ENCODE peak calls at places on chromosomes 5 and 9, in ten cellular contexts. One of them, this sample, is unnamed.

GRCh38 chr9:101639785-101640437 is 45.1 kb upstream of the PPP3R2 start:
- DNase-seq in cardiac muscle cell: no peak
- DNase-seq in right lobe of liver: no peak
- DNase-seq in mucosa of descending colon: no peak
- DNase-seq in esophagus squamous epithelium: no peak
- DNase-seq in neural progenitor cell: no peak
- DNase-seq in GM12878: no peak
- DNase-seq in tibial artery: no peak
- DNase-seq in lower lobe of right lung: no peak
- DNase-seq in kidney epithelial cell: no peak
- DNase-seq in this sample: no peak

GRCh38 chr9:6413365-6414263 is 615 bp downstream of the UHRF2 start:
- DNase-seq in cardiac muscle cell: no peak
- DNase-seq in right lobe of liver: peak; percentile 72
- DNase-seq in mucosa of descending colon: peak; percentile 68
- DNase-seq in esophagus squamous epithelium: no peak
- DNase-seq in neural progenitor cell: peak; percentile 57
- DNase-seq in GM12878: no peak
- DNase-seq in tibial artery: peak; percentile 33
- DNase-seq in lower lobe of right lung: peak; percentile 63
- DNase-seq in kidney epithelial cell: no peak
- DNase-seq in this sample: no peak

GRCh38 chr5:138824924-138825863 is 49.9 kb downstream of the LRRTM2 start:
- DNase-seq in cardiac muscle cell: peak; percentile 32
- DNase-seq in right lobe of liver: no peak
- DNase-seq in mucosa of descending colon: no peak
- DNase-seq in esophagus squamous epithelium: no peak
- DNase-seq in neural progenitor cell: peak; percentile 25
- DNase-seq in GM12878: no peak
- DNase-seq in tibial artery: no peak
- DNase-seq in lower lobe of right lung: no peak
- DNase-seq in kidney epithelial cell: no peak
- DNase-seq in this sample: no peak

GRCh38 chr5:169417676-169418075 is 116.7 kb upstream of the SLIT3 start:
- DNase-seq in cardiac muscle cell: no peak
- DNase-seq in right lobe of liver: no peak
- DNase-seq in mucosa of descending colon: no peak
- DNase-seq in esophagus squamous epithelium: no peak
- DNase-seq in neural progenitor cell: no peak
- DNase-seq in GM12878: no peak
- DNase-seq in tibial artery: no peak
- DNase-seq in lower lobe of right lung: no peak
- DNase-seq in kidney epithelial cell: no peak
- DNase-seq in this sample: no peak

GRCh38 chr9:76396597-76396996 is 2.4 kb upstream of the RFK start:
- DNase-seq in cardiac muscle cell: no peak
- DNase-seq in right lobe of liver: no peak
- DNase-seq in mucosa of descending colon: no peak
- DNase-seq in esophagus squamous epithelium: no peak
- DNase-seq in neural progenitor cell: no peak
- DNase-seq in GM12878: no peak
- DNase-seq in tibial artery: no peak
- DNase-seq in lower lobe of right lung: no peak
- DNase-seq in kidney epithelial cell: no peak
- DNase-seq in this sample: no peak

GRCh38 chr5:148645527-148645926 is 8.8 kb downstream of the HTR4 start:
- DNase-seq in cardiac muscle cell: no peak
- DNase-seq in right lobe of liver: no peak
- DNase-seq in mucosa of descending colon: no peak
- DNase-seq in esophagus squamous epithelium: no peak
- DNase-seq in neural progenitor cell: no peak
- DNase-seq in GM12878: no peak
- DNase-seq in tibial artery: no peak
- DNase-seq in lower lobe of right lung: no peak
- DNase-seq in kidney epithelial cell: no peak
- DNase-seq in this sample: no peak

GRCh38 chr9:134455951-134456739 is 129.9 kb downstream of the RXRA start:
- DNase-seq in cardiac muscle cell: peak; percentile 99
- DNase-seq in right lobe of liver: peak; percentile 82
- DNase-seq in mucosa of descending colon: peak; percentile 82
- DNase-seq in esophagus squamous epithelium: peak; percentile 40
- DNase-seq in neural progenitor cell: no peak
- DNase-seq in GM12878: no peak
- DNase-seq in tibial artery: peak; percentile 88
- DNase-seq in lower lobe of right lung: peak; percentile 87
- DNase-seq in kidney epithelial cell: peak; percentile 76
- DNase-seq in this sample: peak; percentile 98

GRCh38 chr9:125732562-125732961 is 14.6 kb upstream of the PBX3 start:
- DNase-seq in cardiac muscle cell: no peak
- DNase-seq in right lobe of liver: no peak
- DNase-seq in mucosa of descending colon: no peak
- DNase-seq in esophagus squamous epithelium: no peak
- DNase-seq in neural progenitor cell: peak; percentile 57
- DNase-seq in GM12878: no peak
- DNase-seq in tibial artery: no peak
- DNase-seq in lower lobe of right lung: no peak
- DNase-seq in kidney epithelial cell: no peak
- DNase-seq in this sample: no peak

GRCh38 chr5:111741270-111741669 is 15.7 kb downstream of the NREP start:
- DNase-seq in cardiac muscle cell: no peak
- DNase-seq in right lobe of liver: no peak
- DNase-seq in mucosa of descending colon: no peak
- DNase-seq in esophagus squamous epithelium: no peak
- DNase-seq in neural progenitor cell: no peak
- DNase-seq in GM12878: no peak
- DNase-seq in tibial artery: no peak
- DNase-seq in lower lobe of right lung: no peak
- DNase-seq in kidney epithelial cell: no peak
- DNase-seq in this sample: no peak

GRCh38 chr9:93654351-93654961 is 78.1 kb downstream of the PHF2 start:
- DNase-seq in cardiac muscle cell: no peak
- DNase-seq in right lobe of liver: peak; percentile 32
- DNase-seq in mucosa of descending colon: peak; percentile 13
- DNase-seq in esophagus squamous epithelium: no peak
- DNase-seq in neural progenitor cell: peak; percentile 18
- DNase-seq in GM12878: no peak
- DNase-seq in tibial artery: peak; percentile 13
- DNase-seq in lower lobe of right lung: peak; percentile 37
- DNase-seq in kidney epithelial cell: no peak
- DNase-seq in this sample: no peak

GRCh38 chr9:91253488-91253887 is 108.2 kb downstream of the AUH start:
- DNase-seq in cardiac muscle cell: no peak
- DNase-seq in right lobe of liver: no peak
- DNase-seq in mucosa of descending colon: no peak
- DNase-seq in esophagus squamous epithelium: no peak
- DNase-seq in neural progenitor cell: no peak
- DNase-seq in GM12878: no peak
- DNase-seq in tibial artery: no peak
- DNase-seq in lower lobe of right lung: no peak
- DNase-seq in kidney epithelial cell: no peak
- DNase-seq in this sample: no peak

GRCh38 chr5:5521478-5521877 is 99.0 kb downstream of the ICE1 start:
- DNase-seq in cardiac muscle cell: no peak
- DNase-seq in right lobe of liver: no peak
- DNase-seq in mucosa of descending colon: no peak
- DNase-seq in esophagus squamous epithelium: no peak
- DNase-seq in neural progenitor cell: no peak
- DNase-seq in GM12878: no peak
- DNase-seq in tibial artery: no peak
- DNase-seq in lower lobe of right lung: no peak
- DNase-seq in kidney epithelial cell: no peak
- DNase-seq in this sample: no peak

GRCh38 chr5:123659495-123659894 is 147.5 kb downstream of the CSNK1G3 start:
- DNase-seq in cardiac muscle cell: no peak
- DNase-seq in right lobe of liver: no peak
- DNase-seq in mucosa of descending colon: no peak
- DNase-seq in esophagus squamous epithelium: no peak
- DNase-seq in neural progenitor cell: no peak
- DNase-seq in GM12878: no peak
- DNase-seq in tibial artery: no peak
- DNase-seq in lower lobe of right lung: no peak
- DNase-seq in kidney epithelial cell: no peak
- DNase-seq in this sample: no peak

GRCh38 chr9:19457694-19458009 is 48.8 kb downstream of the ACER2 start:
- DNase-seq in cardiac muscle cell: no peak
- DNase-seq in right lobe of liver: no peak
- DNase-seq in mucosa of descending colon: no peak
- DNase-seq in esophagus squamous epithelium: no peak
- DNase-seq in neural progenitor cell: no peak
- DNase-seq in GM12878: no peak
- DNase-seq in tibial artery: no peak
- DNase-seq in lower lobe of right lung: no peak
- DNase-seq in kidney epithelial cell: no peak
- DNase-seq in this sample: no peak
- TF ChIP-seq CTCF in cardiac muscle cell: no peak
- TF ChIP-seq CTCF in right lobe of liver: no peak
- TF ChIP-seq CTCF in mucosa of descending colon: no peak
- TF ChIP-seq CTCF in esophagus squamous epithelium: no peak
- TF ChIP-seq CTCF in neural progenitor cell: no peak
- TF ChIP-seq CTCF in GM12878: no peak
- TF ChIP-seq CTCF in tibial artery: no peak
- TF ChIP-seq CTCF in lower lobe of right lung: peak; percentile 10
- TF ChIP-seq CTCF in kidney epithelial cell: no peak
- TF ChIP-seq CTCF in this sample: no peak

DNA sequence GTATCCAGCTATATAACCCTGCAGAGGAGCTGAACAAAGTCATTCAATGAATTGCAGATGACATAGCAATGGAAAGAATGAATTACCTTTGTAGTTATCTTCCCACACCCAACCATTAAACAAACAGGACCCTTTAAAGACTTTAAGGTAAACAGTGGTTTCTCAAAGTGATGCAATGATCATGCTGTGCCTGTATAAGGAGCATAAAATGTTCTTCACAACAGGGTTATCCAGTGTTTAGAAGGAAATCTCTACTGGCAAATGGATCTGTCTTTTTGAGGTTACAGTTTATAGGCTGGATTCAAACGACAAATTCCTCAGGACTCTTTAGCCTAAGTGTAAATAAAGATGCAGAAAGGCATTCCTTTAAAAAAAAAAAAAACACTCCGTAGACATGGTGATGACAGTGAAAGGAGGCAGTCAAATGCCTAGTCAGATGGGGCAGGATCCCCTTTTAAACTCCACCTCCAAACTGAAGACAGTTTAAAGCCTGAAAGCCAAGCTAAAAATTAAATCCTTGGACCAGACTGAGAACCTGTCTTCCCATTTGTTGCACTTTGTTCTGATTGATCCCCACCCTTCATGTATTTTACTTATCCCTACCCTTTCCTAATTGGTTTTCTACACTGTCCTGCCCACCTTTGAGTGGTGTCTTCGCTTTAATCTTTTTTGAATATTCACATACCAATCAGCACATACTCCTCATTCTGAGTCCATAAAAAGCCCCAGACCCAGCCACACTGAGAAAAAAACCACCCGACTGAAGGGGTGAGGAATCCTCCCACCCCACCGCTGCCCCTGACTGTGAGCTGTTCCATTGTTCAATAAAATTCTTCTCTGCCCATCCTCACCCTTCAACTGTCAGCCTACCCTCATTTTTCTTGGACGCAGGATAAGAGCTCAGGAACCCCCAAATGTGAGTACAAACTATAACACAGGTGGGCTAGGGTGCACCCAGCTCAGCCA is 761.3 kb upstream of the DMAC1 start:
- DNase-seq in cardiac muscle cell: no peak
- DNase-seq in right lobe of liver: no peak
- DNase-seq in mucosa of descending colon: no peak
- DNase-seq in esophagus squamous epithelium: no peak
- DNase-seq in neural progenitor cell: peak; percentile 19
- DNase-seq in GM12878: no peak
- DNase-seq in tibial artery: no peak
- DNase-seq in lower lobe of right lung: no peak
- DNase-seq in kidney epithelial cell: no peak
- DNase-seq in this sample: no peak
- H3K4me3 ChIP-seq in cardiac muscle cell: no peak overlapping the region
- H3K4me3 ChIP-seq in right lobe of liver: no peak overlapping the region
- H3K4me3 ChIP-seq in mucosa of descending colon: no peak overlapping the region
- H3K4me3 ChIP-seq in esophagus squamous epithelium: no peak overlapping the region
- H3K4me3 ChIP-seq in neural progenitor cell: no peak overlapping the region
- H3K4me3 ChIP-seq in GM12878: no peak overlapping the region
- H3K4me3 ChIP-seq in tibial artery: no peak overlapping the region
- H3K4me3 ChIP-seq in lower lobe of right lung: no peak overlapping the region
- H3K4me3 ChIP-seq in kidney epithelial cell: no peak overlapping the region
- H3K4me3 ChIP-seq in this sample: no peak overlapping the region

DNA sequence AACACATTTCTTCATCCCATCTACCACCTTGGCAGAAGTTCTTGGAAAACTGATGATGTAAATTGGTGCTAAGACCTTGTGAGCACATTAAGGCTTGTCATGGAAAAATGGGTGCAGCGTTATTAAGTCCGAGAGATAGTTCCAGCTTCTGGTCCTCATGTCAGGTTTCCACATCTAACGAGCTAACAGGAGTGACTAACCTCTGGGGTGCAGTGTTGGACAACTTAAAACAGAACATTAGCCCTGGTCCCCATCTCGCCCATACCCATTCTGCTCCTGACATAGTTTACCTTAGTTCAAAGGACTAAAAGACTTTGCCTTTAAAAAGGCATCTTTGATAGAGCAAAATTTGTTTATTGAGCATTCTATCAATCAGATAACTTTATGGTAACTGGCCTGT is 128.0 kb downstream of the SLC1A3 start:
- DNase-seq in cardiac muscle cell: peak; percentile 69
- DNase-seq in right lobe of liver: no peak
- DNase-seq in mucosa of descending colon: no peak
- DNase-seq in esophagus squamous epithelium: no peak
- DNase-seq in neural progenitor cell: peak; percentile 34
- DNase-seq in GM12878: no peak
- DNase-seq in tibial artery: no peak
- DNase-seq in lower lobe of right lung: no peak
- DNase-seq in kidney epithelial cell: no peak
- DNase-seq in this sample: no peak
- TF ChIP-seq CTCF in cardiac muscle cell: peak; percentile 31
- TF ChIP-seq CTCF in right lobe of liver: no peak
- TF ChIP-seq CTCF in mucosa of descending colon: no peak
- TF ChIP-seq CTCF in esophagus squamous epithelium: no peak
- TF ChIP-seq CTCF in neural progenitor cell: peak; percentile 37
- TF ChIP-seq CTCF in GM12878: peak; percentile 6
- TF ChIP-seq CTCF in tibial artery: no peak
- TF ChIP-seq CTCF in lower lobe of right lung: no peak
- TF ChIP-seq CTCF in kidney epithelial cell: peak; percentile 1
- TF ChIP-seq CTCF in this sample: no peak

DNA sequence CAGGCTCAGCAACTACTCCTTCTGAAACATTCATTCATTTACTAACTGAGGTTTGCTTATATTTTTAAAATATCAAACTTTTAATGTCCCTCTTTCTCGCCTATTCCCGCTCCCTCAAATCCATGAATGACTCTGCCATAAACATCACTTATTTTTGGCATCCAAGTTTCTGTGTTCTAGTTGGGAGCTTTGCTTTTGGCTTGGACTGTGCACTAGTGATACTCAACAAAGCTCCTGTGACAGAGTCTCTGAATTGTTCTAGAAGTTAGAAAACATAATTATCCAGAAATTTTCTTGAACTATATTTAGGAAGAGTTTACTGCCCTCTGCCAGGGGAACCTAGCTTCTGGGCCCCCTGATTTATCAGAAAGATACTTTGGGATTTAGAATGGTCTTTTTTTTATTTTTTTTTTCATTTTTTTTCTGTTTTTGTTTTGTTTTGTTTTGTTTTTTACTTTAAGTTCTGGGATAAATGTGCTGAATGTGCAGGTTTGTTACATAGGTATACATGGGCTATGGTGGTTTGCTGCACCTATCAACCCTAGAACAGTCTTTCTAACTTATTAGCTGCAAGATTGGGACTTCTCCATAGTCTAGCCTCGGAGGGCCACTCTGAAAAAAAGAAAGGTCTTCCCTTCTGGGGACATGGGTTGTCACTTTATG is 64.7 kb upstream of the PTGER4 start:
- DNase-seq in cardiac muscle cell: no peak
- DNase-seq in right lobe of liver: no peak
- DNase-seq in mucosa of descending colon: no peak
- DNase-seq in esophagus squamous epithelium: no peak
- DNase-seq in neural progenitor cell: no peak
- DNase-seq in GM12878: no peak
- DNase-seq in tibial artery: no peak
- DNase-seq in lower lobe of right lung: no peak
- DNase-seq in kidney epithelial cell: no peak
- DNase-seq in this sample: no peak
- H3K4me3 ChIP-seq in cardiac muscle cell: no peak overlapping the region
- H3K4me3 ChIP-seq in right lobe of liver: no peak overlapping the region
- H3K4me3 ChIP-seq in mucosa of descending colon: no peak overlapping the region
- H3K4me3 ChIP-seq in esophagus squamous epithelium: no peak overlapping the region
- H3K4me3 ChIP-seq in neural progenitor cell: no peak overlapping the region
- H3K4me3 ChIP-seq in GM12878: no peak overlapping the region
- H3K4me3 ChIP-seq in tibial artery: no peak overlapping the region
- H3K4me3 ChIP-seq in lower lobe of right lung: no peak overlapping the region
- H3K4me3 ChIP-seq in kidney epithelial cell: no peak overlapping the region
- H3K4me3 ChIP-seq in this sample: no peak overlapping the region